ENCODE peak calls at places on chromosomes 4 and X, in four cellular contexts. S, Q, D and L are unnamed samples. For H3K9me1, the result is how much of the 10 kb centered on the place peaks cover.

GRCh38 chrX:151363316-151363715 is 33.7 kb upstream of the VMA21 start:
- DNase-seq in S (no peak), Q (no peak), D (no peak), L (no peak)

GRCh38 chrX:56564182-56564885 is 907 bp downstream of the UBQLN2 start:
- DNase-seq in S (peak), Q (peak), D (peak), L (no peak)

GRCh38 chrX:40727093-40727492 is 8.2 kb downstream of the MED14 start:
- DNase-seq in S (no peak), Q (no peak), D (no peak), L (no peak)

GRCh38 chr4:128660361-128660964 is 149.0 kb upstream of the JADE1 start:
- DNase-seq in S (no peak), Q (peak), D (no peak), L (no peak)

GRCh38 chrX:129043138-129043537 is 480.2 kb downstream of the SMARCA1 start:
- DNase-seq in S (no peak), Q (no peak), D (no peak), L (no peak)

GRCh38 chr4:93515208-93515607 is 313.3 kb upstream of the ATOH1 start:
- DNase-seq in S (no peak), Q (no peak), D (no peak), L (no peak)

GRCh38 chr4:180057198-180057821 is 2185.9 kb upstream of the TENM3 start:
- DNase-seq in S (no peak), Q (no peak), D (no peak), L (no peak)

GRCh38 chrX:147626605-147627004 is 285.1 kb upstream of the FMR1 start:
- DNase-seq in S (no peak), Q (no peak), D (no peak), L (no peak)

GRCh38 chr4:150224896-150225591 is 146.8 kb downstream of the DCLK2 start:
- DNase-seq in S (no peak), Q (peak), D (no peak), L (no peak)

GRCh38 chr4:107966903-107967302 is 22.8 kb upstream of the HADH start:
- DNase-seq in S (no peak), Q (no peak), D (no peak), L (no peak)

GRCh38 chr4:104615496-104615895 is 120.8 kb upstream of the CXXC4 start:
- DNase-seq in S (no peak), Q (no peak), D (no peak), L (no peak)

GRCh38 chr4:146124023-146124680 is 51.4 kb upstream of the LSM6 start:
- DNase-seq in S (no peak), Q (peak), D (no peak), L (no peak)

GRCh38 chrX:79975605-79976004 is 38.9 kb upstream of the TBX22 start:
- DNase-seq in S (no peak), Q (no peak), D (no peak), L (no peak)

GRCh38 chr4:125736057-125736456 is 421.3 kb downstream of the FAT4 start:
- DNase-seq in S (peak), Q (peak), D (no peak), L (no peak)
- TF ChIP-seq CTCF in S (peak), Q (no peak), D (peak), L (peak)

GRCh38 chr4:45292844-45293243 is 566.5 kb upstream of the GNPDA2 start:
- DNase-seq in S (no peak), Q (no peak), D (no peak), L (no peak)
- H3K9me1 ChIP-seq in S (under half), Q (under half), D (under half), L (under half)

GRCh38 chr4:8895295-8895694 is 23.7 kb upstream of the HMX1 start:
- DNase-seq in S (no peak), Q (no peak), D (no peak), L (no peak)
- TF ChIP-seq CTCF in S (no peak), Q (no peak), D (no peak), L (no peak)

GRCh38 chrX:24054182-24055042 is at the start of gene EIF2S3:
- DNase-seq in S (peak), Q (peak), D (peak), L (peak)

GRCh38 chrX:24055043-24055356 is 244 bp downstream of the EIF2S3 start:
- DNase-seq in S (no peak), Q (no peak), D (peak), L (no peak)
- H3K9me1 ChIP-seq in S (under half), Q (under half), D (under half), L (under half)

DNA sequence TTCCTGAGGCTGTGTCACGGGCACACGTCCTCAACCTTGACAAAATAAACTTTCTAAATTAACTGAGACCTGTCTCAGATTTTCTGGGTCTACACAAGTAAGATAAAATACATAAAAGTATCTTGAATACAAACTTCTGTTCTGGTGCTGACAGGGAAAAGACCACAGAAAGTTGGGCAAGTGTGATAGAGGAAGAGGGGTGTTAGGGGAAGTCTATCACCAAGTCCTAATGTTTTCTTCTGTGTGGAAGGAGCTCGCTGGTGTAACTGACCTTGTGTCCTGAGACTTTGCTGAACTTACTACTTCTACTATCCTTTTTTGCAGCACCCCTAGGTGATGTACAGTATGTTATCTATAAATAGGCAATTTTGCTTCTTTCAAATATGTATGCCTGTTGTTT is 97.0 kb upstream of the STIM2 start:
- DNase-seq in S (no peak), Q (no peak), D (no peak), L (no peak)
- TF ChIP-seq CTCF in S (no peak), Q (no peak), D (no peak), L (no peak)